ENCODE peak calls at places on chromosomes 2 and 18, in eight cellular contexts. One of them, this sample, is unnamed.
A peak's percentile ranks its signal among the peaks of the same experiment; 100 is the strongest.

GRCh38 chr2:120677696-120678095 is 58.0 kb upstream of the GLI2 start:
- DNase-seq in brain microvascular endothelial cell: no peak
- DNase-seq in LNCaP clone FGC: no peak
- DNase-seq in NCI-H1436: no peak
- DNase-seq in fibroblast of mammary gland: no peak
- DNase-seq in psoas muscle: no peak
- DNase-seq in DMS 273 treated with DMSO at 0.1 percent for 48 hours: no peak
- DNase-seq in left ventricle myocardium inferior: no peak
- DNase-seq in this sample: no peak

GRCh38 chr2:85222792-85223191 is 89.6 kb downstream of the TCF7L1 start:
- DNase-seq in NCI-H1436: peak; percentile 19
- DNase-seq in LNCaP clone FGC: no peak
- DNase-seq in brain microvascular endothelial cell: no peak
- DNase-seq in DMS 273 treated with DMSO at 0.1 percent for 48 hours: no peak
- DNase-seq in fibroblast of mammary gland: peak; percentile 58
- DNase-seq in psoas muscle: no peak
- DNase-seq in left ventricle myocardium inferior: no peak
- DNase-seq in this sample: no peak

GRCh38 chr18:7038330-7038846 is 79.2 kb downstream of the LAMA1 start:
- DNase-seq in left ventricle myocardium inferior: peak; percentile 62
- DNase-seq in psoas muscle: peak; percentile 84
- DNase-seq in brain microvascular endothelial cell: peak; percentile 99
- DNase-seq in NCI-H1436: no peak
- DNase-seq in DMS 273 treated with DMSO at 0.1 percent for 48 hours: no peak
- DNase-seq in fibroblast of mammary gland: peak; percentile 99
- DNase-seq in LNCaP clone FGC: peak; percentile 72
- DNase-seq in this sample: no peak

GRCh38 chr2:219178377-219179175 is 501 bp downstream of the RETREG2 start:
- DNase-seq in psoas muscle: peak; percentile 56
- DNase-seq in brain microvascular endothelial cell: peak; percentile 12
- DNase-seq in NCI-H1436: no peak
- DNase-seq in LNCaP clone FGC: no peak
- DNase-seq in DMS 273 treated with DMSO at 0.1 percent for 48 hours: no peak
- DNase-seq in left ventricle myocardium inferior: peak; percentile 60
- DNase-seq in fibroblast of mammary gland: no peak
- DNase-seq in this sample: no peak

GRCh38 chr2:191263050-191263449 is 17.8 kb downstream of the MYO1B start:
- DNase-seq in NCI-H1436: no peak
- DNase-seq in psoas muscle: no peak
- DNase-seq in LNCaP clone FGC: peak; percentile 81
- DNase-seq in brain microvascular endothelial cell: no peak
- DNase-seq in left ventricle myocardium inferior: no peak
- DNase-seq in DMS 273 treated with DMSO at 0.1 percent for 48 hours: no peak
- DNase-seq in fibroblast of mammary gland: no peak
- DNase-seq in this sample: no peak

GRCh38 chr2:6401301-6401700 is 464.4 kb downstream of the CMPK2 start:
- DNase-seq in LNCaP clone FGC: no peak
- DNase-seq in fibroblast of mammary gland: peak; percentile 33
- DNase-seq in psoas muscle: no peak
- DNase-seq in brain microvascular endothelial cell: no peak
- DNase-seq in left ventricle myocardium inferior: no peak
- DNase-seq in DMS 273 treated with DMSO at 0.1 percent for 48 hours: no peak
- DNase-seq in NCI-H1436: no peak
- DNase-seq in this sample: no peak

GRCh38 chr2:113078350-113078839 is 10.6 kb downstream of the IL1F10 start:
- DNase-seq in fibroblast of mammary gland: peak; percentile 61
- DNase-seq in psoas muscle: no peak
- DNase-seq in DMS 273 treated with DMSO at 0.1 percent for 48 hours: no peak
- DNase-seq in LNCaP clone FGC: peak; percentile 92
- DNase-seq in brain microvascular endothelial cell: peak; percentile 16
- DNase-seq in NCI-H1436: no peak
- DNase-seq in left ventricle myocardium inferior: no peak
- DNase-seq in this sample: no peak

GRCh38 chr2:202411097-202411496 is 35.0 kb downstream of the BMPR2 start:
- DNase-seq in left ventricle myocardium inferior: no peak
- DNase-seq in psoas muscle: no peak
- DNase-seq in LNCaP clone FGC: no peak
- DNase-seq in fibroblast of mammary gland: no peak
- DNase-seq in DMS 273 treated with DMSO at 0.1 percent for 48 hours: no peak
- DNase-seq in brain microvascular endothelial cell: no peak
- DNase-seq in NCI-H1436: no peak
- DNase-seq in this sample: no peak

GRCh38 chr18:39660141-39660540 is 2094.5 kb upstream of the CELF4 start:
- DNase-seq in psoas muscle: no peak
- DNase-seq in DMS 273 treated with DMSO at 0.1 percent for 48 hours: no peak
- DNase-seq in fibroblast of mammary gland: peak; percentile 44
- DNase-seq in NCI-H1436: no peak
- DNase-seq in left ventricle myocardium inferior: no peak
- DNase-seq in LNCaP clone FGC: no peak
- DNase-seq in brain microvascular endothelial cell: peak; percentile 27
- DNase-seq in this sample: no peak

GRCh38 chr2:105039559-105039958 is 1.7 kb downstream of the MRPS9 start:
- DNase-seq in fibroblast of mammary gland: no peak
- DNase-seq in left ventricle myocardium inferior: no peak
- DNase-seq in LNCaP clone FGC: no peak
- DNase-seq in NCI-H1436: no peak
- DNase-seq in brain microvascular endothelial cell: no peak
- DNase-seq in psoas muscle: no peak
- DNase-seq in DMS 273 treated with DMSO at 0.1 percent for 48 hours: no peak
- DNase-seq in this sample: no peak

GRCh38 chr2:64260817-64261216 is 116.6 kb upstream of the PELI1 start:
- DNase-seq in DMS 273 treated with DMSO at 0.1 percent for 48 hours: no peak
- DNase-seq in brain microvascular endothelial cell: no peak
- DNase-seq in LNCaP clone FGC: no peak
- DNase-seq in left ventricle myocardium inferior: peak; percentile 36
- DNase-seq in psoas muscle: peak; percentile 31
- DNase-seq in NCI-H1436: no peak
- DNase-seq in fibroblast of mammary gland: no peak
- DNase-seq in this sample: peak; percentile 44

GRCh38 chr2:86352137-86352931 is 14.9 kb upstream of the REEP1 start:
- DNase-seq in LNCaP clone FGC: no peak
- DNase-seq in NCI-H1436: no peak
- DNase-seq in fibroblast of mammary gland: no peak
- DNase-seq in psoas muscle: no peak
- DNase-seq in brain microvascular endothelial cell: no peak
- DNase-seq in DMS 273 treated with DMSO at 0.1 percent for 48 hours: no peak
- DNase-seq in left ventricle myocardium inferior: no peak
- DNase-seq in this sample: no peak

GRCh38 chr2:205721057-205721767 is 38.9 kb downstream of the NRP2 start:
- DNase-seq in LNCaP clone FGC: no peak
- DNase-seq in psoas muscle: no peak
- DNase-seq in brain microvascular endothelial cell: no peak
- DNase-seq in DMS 273 treated with DMSO at 0.1 percent for 48 hours: no peak
- DNase-seq in NCI-H1436: no peak
- DNase-seq in left ventricle myocardium inferior: no peak
- DNase-seq in fibroblast of mammary gland: no peak
- DNase-seq in this sample: no peak

GRCh38 chr18:61606759-61607158 is 273.5 kb downstream of the CDH20 start:
- DNase-seq in fibroblast of mammary gland: peak; percentile 89
- DNase-seq in NCI-H1436: no peak
- DNase-seq in brain microvascular endothelial cell: peak; percentile 89
- DNase-seq in DMS 273 treated with DMSO at 0.1 percent for 48 hours: peak; percentile 52
- DNase-seq in psoas muscle: peak; percentile 71
- DNase-seq in LNCaP clone FGC: peak; percentile 83
- DNase-seq in left ventricle myocardium inferior: peak; percentile 76
- DNase-seq in this sample: no peak

GRCh38 chr18:45165871-45166270 is 449.4 kb upstream of the SLC14A2 start:
- DNase-seq in fibroblast of mammary gland: no peak
- DNase-seq in NCI-H1436: no peak
- DNase-seq in brain microvascular endothelial cell: no peak
- DNase-seq in psoas muscle: no peak
- DNase-seq in left ventricle myocardium inferior: no peak
- DNase-seq in DMS 273 treated with DMSO at 0.1 percent for 48 hours: no peak
- DNase-seq in LNCaP clone FGC: no peak
- DNase-seq in this sample: no peak

GRCh38 chr2:73999881-74000597 is 15.3 kb downstream of the TET3 start:
- DNase-seq in brain microvascular endothelial cell: peak; percentile 27
- DNase-seq in psoas muscle: no peak
- DNase-seq in fibroblast of mammary gland: no peak
- DNase-seq in LNCaP clone FGC: no peak
- DNase-seq in DMS 273 treated with DMSO at 0.1 percent for 48 hours: no peak
- DNase-seq in NCI-H1436: no peak
- DNase-seq in left ventricle myocardium inferior: no peak
- DNase-seq in this sample: no peak

GRCh38 chr18:77495982-77496690 is 246.5 kb downstream of the GALR1 start:
- DNase-seq in fibroblast of mammary gland: no peak
- DNase-seq in LNCaP clone FGC: no peak
- DNase-seq in NCI-H1436: no peak
- DNase-seq in left ventricle myocardium inferior: no peak
- DNase-seq in brain microvascular endothelial cell: no peak
- DNase-seq in psoas muscle: no peak
- DNase-seq in DMS 273 treated with DMSO at 0.1 percent for 48 hours: no peak
- DNase-seq in this sample: no peak

GRCh38 chr2:75360945-75361344 is 161.6 kb upstream of the TACR1 start:
- DNase-seq in NCI-H1436: no peak
- DNase-seq in left ventricle myocardium inferior: no peak
- DNase-seq in LNCaP clone FGC: no peak
- DNase-seq in DMS 273 treated with DMSO at 0.1 percent for 48 hours: no peak
- DNase-seq in fibroblast of mammary gland: no peak
- DNase-seq in psoas muscle: no peak
- DNase-seq in brain microvascular endothelial cell: no peak
- DNase-seq in this sample: no peak

GRCh38 chr2:88671786-88672427 is 19.6 kb upstream of the RPIA start:
- DNase-seq in left ventricle myocardium inferior: no peak
- DNase-seq in fibroblast of mammary gland: peak; percentile 71
- DNase-seq in LNCaP clone FGC: no peak
- DNase-seq in psoas muscle: no peak
- DNase-seq in NCI-H1436: peak; percentile 47
- DNase-seq in DMS 273 treated with DMSO at 0.1 percent for 48 hours: peak; percentile 6
- DNase-seq in brain microvascular endothelial cell: peak; percentile 66
- DNase-seq in this sample: peak; percentile 34

GRCh38 chr2:111139637-111140317 is 19.1 kb downstream of the BCL2L11 start:
- DNase-seq in DMS 273 treated with DMSO at 0.1 percent for 48 hours: no peak
- DNase-seq in brain microvascular endothelial cell: no peak
- DNase-seq in psoas muscle: peak; percentile 46
- DNase-seq in LNCaP clone FGC: peak; percentile 92
- DNase-seq in left ventricle myocardium inferior: no peak
- DNase-seq in fibroblast of mammary gland: peak; percentile 27
- DNase-seq in NCI-H1436: no peak
- DNase-seq in this sample: no peak

GRCh38 chr18:57589162-57589561 is 2.7 kb upstream of the FECH start:
- DNase-seq in fibroblast of mammary gland: no peak
- DNase-seq in brain microvascular endothelial cell: no peak
- DNase-seq in NCI-H1436: no peak
- DNase-seq in LNCaP clone FGC: no peak
- DNase-seq in left ventricle myocardium inferior: no peak
- DNase-seq in psoas muscle: no peak
- DNase-seq in DMS 273 treated with DMSO at 0.1 percent for 48 hours: no peak
- DNase-seq in this sample: no peak